ENCODE peak calls at places on chromosomes 5 and 9, in eight cellular contexts. One of them, this sample, is unnamed.

GRCh38 chr5:78509884-78510769 is 138.4 kb downstream of the LHFPL2 start:
- DNase-seq in cerebellar cortex: peak
- DNase-seq in EL: peak
- DNase-seq in neural progenitor cell: peak
- DNase-seq in KBM-7: peak
- DNase-seq in NCI-H1694 treated with DMSO at 0.1 percent for 48 hours: no peak
- DNase-seq in CD8-positive, alpha-beta T cell: peak
- DNase-seq in heart right ventricle: peak
- DNase-seq in this sample: peak

GRCh38 chr9:104009853-104010252 is 84.3 kb upstream of the SMC2 start:
- DNase-seq in neural progenitor cell: no peak
- DNase-seq in cerebellar cortex: no peak
- DNase-seq in EL: peak
- DNase-seq in CD8-positive, alpha-beta T cell: no peak
- DNase-seq in NCI-H1694 treated with DMSO at 0.1 percent for 48 hours: no peak
- DNase-seq in heart right ventricle: no peak
- DNase-seq in KBM-7: peak
- DNase-seq in this sample: no peak

GRCh38 chr9:131732636-131733340 is 7.1 kb downstream of the RAPGEF1 start:
- DNase-seq in cerebellar cortex: no peak
- DNase-seq in heart right ventricle: no peak
- DNase-seq in CD8-positive, alpha-beta T cell: peak
- DNase-seq in neural progenitor cell: no peak
- DNase-seq in NCI-H1694 treated with DMSO at 0.1 percent for 48 hours: no peak
- DNase-seq in KBM-7: peak
- DNase-seq in EL: no peak
- DNase-seq in this sample: no peak

GRCh38 chr5:155004138-155004744 is 9.3 kb upstream of the KIF4B start:
- DNase-seq in neural progenitor cell: peak
- DNase-seq in KBM-7: peak
- DNase-seq in heart right ventricle: peak
- DNase-seq in CD8-positive, alpha-beta T cell: no peak
- DNase-seq in EL: peak
- DNase-seq in cerebellar cortex: peak
- DNase-seq in NCI-H1694 treated with DMSO at 0.1 percent for 48 hours: no peak
- DNase-seq in this sample: no peak

GRCh38 chr5:155008669-155009068 is 4.9 kb upstream of the KIF4B start:
- DNase-seq in NCI-H1694 treated with DMSO at 0.1 percent for 48 hours: no peak
- DNase-seq in KBM-7: no peak
- DNase-seq in EL: no peak
- DNase-seq in heart right ventricle: no peak
- DNase-seq in CD8-positive, alpha-beta T cell: no peak
- DNase-seq in cerebellar cortex: no peak
- DNase-seq in neural progenitor cell: no peak
- DNase-seq in this sample: no peak

GRCh38 chr5:115522832-115523365 is 21.7 kb downstream of the FEM1C start:
- DNase-seq in CD8-positive, alpha-beta T cell: no peak
- DNase-seq in NCI-H1694 treated with DMSO at 0.1 percent for 48 hours: no peak
- DNase-seq in neural progenitor cell: no peak
- DNase-seq in EL: no peak
- DNase-seq in cerebellar cortex: no peak
- DNase-seq in KBM-7: no peak
- DNase-seq in heart right ventricle: no peak
- DNase-seq in this sample: no peak

GRCh38 chr5:132021654-132022053 is 10.2 kb upstream of the ACSL6 start:
- DNase-seq in KBM-7: no peak
- DNase-seq in neural progenitor cell: no peak
- DNase-seq in heart right ventricle: no peak
- DNase-seq in cerebellar cortex: no peak
- DNase-seq in EL: no peak
- DNase-seq in NCI-H1694 treated with DMSO at 0.1 percent for 48 hours: no peak
- DNase-seq in CD8-positive, alpha-beta T cell: no peak
- DNase-seq in this sample: no peak

GRCh38 chr5:140302786-140303639 is at the start of gene PFDN1:
- DNase-seq in neural progenitor cell: peak
- DNase-seq in heart right ventricle: peak
- DNase-seq in EL: peak
- DNase-seq in CD8-positive, alpha-beta T cell: peak
- DNase-seq in cerebellar cortex: peak
- DNase-seq in NCI-H1694 treated with DMSO at 0.1 percent for 48 hours: peak
- DNase-seq in KBM-7: peak
- DNase-seq in this sample: peak

GRCh38 chr9:104858271-104858670 is 69.7 kb downstream of the ABCA1 start:
- DNase-seq in CD8-positive, alpha-beta T cell: no peak
- DNase-seq in neural progenitor cell: no peak
- DNase-seq in EL: peak
- DNase-seq in heart right ventricle: no peak
- DNase-seq in cerebellar cortex: no peak
- DNase-seq in NCI-H1694 treated with DMSO at 0.1 percent for 48 hours: no peak
- DNase-seq in KBM-7: no peak
- DNase-seq in this sample: no peak

GRCh38 chr5:80487829-80488708 is at the start of gene FAM151B:
- DNase-seq in NCI-H1694 treated with DMSO at 0.1 percent for 48 hours: peak
- DNase-seq in heart right ventricle: peak
- DNase-seq in cerebellar cortex: peak
- DNase-seq in neural progenitor cell: peak
- DNase-seq in CD8-positive, alpha-beta T cell: peak
- DNase-seq in EL: peak
- DNase-seq in KBM-7: peak
- DNase-seq in this sample: peak

GRCh38 chr5:36502608-36503007 is 103.8 kb upstream of the SLC1A3 start:
- DNase-seq in NCI-H1694 treated with DMSO at 0.1 percent for 48 hours: no peak
- DNase-seq in heart right ventricle: no peak
- DNase-seq in CD8-positive, alpha-beta T cell: no peak
- DNase-seq in KBM-7: no peak
- DNase-seq in neural progenitor cell: no peak
- DNase-seq in EL: peak
- DNase-seq in cerebellar cortex: no peak
- DNase-seq in this sample: no peak

This sample was measured in activated T-helper 1 cell treated with anti-CD3 and anti-CD28 coated beads, Interleukin-12 subunit alpha, Interleukin-12 subunit beta, Interleukin-2, Interleukin-4 antibody, amounts not matched to agents 30 ng/mL and 10 ng/mL and 1 ng/mL, durations not matched to agents 14 hours and 24 hours and 36 hours.